ENCODE peak calls at places on chromosomes 16 and 17, in four cellular contexts. One of them, this sample, is unnamed.

GRCh38 chr17:55334285-55334684 is 69.5 kb downstream of the HLF start:
- DNase-seq in A549: no peak
- DNase-seq in K562: no peak
- DNase-seq in breast epithelium: no peak
- DNase-seq in this sample: no peak

GRCh38 chr17:49074851-49075540 is 57.6 kb upstream of the B4GALNT2 start:
- DNase-seq in A549: no peak
- DNase-seq in K562: no peak
- DNase-seq in breast epithelium: no peak
- DNase-seq in this sample: no peak

GRCh38 chr17:19237389-19238166 is 412 bp downstream of the EPN2 start:
- DNase-seq in breast epithelium: peak; percentile 54
- DNase-seq in K562: peak; percentile 64
- DNase-seq in A549: peak; percentile 49
- DNase-seq in this sample: no peak

GRCh38 chr17:73637866-73638265 is 6.4 kb downstream of the SDK2 start:
- DNase-seq in A549: no peak
- DNase-seq in K562: no peak
- DNase-seq in breast epithelium: no peak
- DNase-seq in this sample: no peak

GRCh38 chr17:56297142-56297541 is 143.9 kb downstream of the ANKFN1 start:
- DNase-seq in breast epithelium: no peak
- DNase-seq in A549: no peak
- DNase-seq in K562: no peak
- DNase-seq in this sample: no peak

GRCh38 chr17:55319933-55320593 is 55.3 kb downstream of the HLF start:
- DNase-seq in A549: no peak
- DNase-seq in K562: no peak
- DNase-seq in breast epithelium: no peak
- DNase-seq in this sample: no peak

GRCh38 chr17:47735536-47736011 is 2.5 kb downstream of the TBX21 start:
- DNase-seq in breast epithelium: peak; percentile 10
- DNase-seq in A549: no peak
- DNase-seq in K562: no peak
- DNase-seq in this sample: no peak

GRCh38 chr16:12437761-12438440 is 365.8 kb downstream of the CPPED1 start:
- DNase-seq in K562: no peak
- DNase-seq in A549: no peak
- DNase-seq in breast epithelium: no peak
- DNase-seq in this sample: no peak

GRCh38 chr16:26749072-26749471 is 317.7 kb upstream of the C16orf82 start:
- DNase-seq in K562: no peak
- DNase-seq in breast epithelium: no peak
- DNase-seq in A549: no peak
- DNase-seq in this sample: no peak

GRCh38 chr16:81879625-81880024 is 100.5 kb downstream of the PLCG2 start:
- DNase-seq in A549: no peak
- DNase-seq in K562: peak; percentile 39
- DNase-seq in breast epithelium: no peak
- DNase-seq in this sample: no peak

GRCh38 chr16:68995011-68995504 is 110.4 kb upstream of the HAS3 start:
- DNase-seq in A549: peak; percentile 55
- DNase-seq in breast epithelium: no peak
- DNase-seq in K562: no peak
- DNase-seq in this sample: peak; percentile 20

GRCh38 chr16:13935408-13935807 is 15.5 kb downstream of the ERCC4 start:
- DNase-seq in K562: peak; percentile 52
- DNase-seq in A549: no peak
- DNase-seq in breast epithelium: no peak
- DNase-seq in this sample: peak; percentile 28

GRCh38 chr16:69859105-69859969 is 91.8 kb upstream of the CLEC18A start:
- DNase-seq in breast epithelium: no peak
- DNase-seq in K562: peak; percentile 65
- DNase-seq in A549: peak; percentile 57
- DNase-seq in this sample: peak; percentile 7

GRCh38 chr16:67562918-67563707 is 787 bp downstream of the CTCF start:
- DNase-seq in breast epithelium: no peak
- DNase-seq in K562: peak; percentile 67
- DNase-seq in A549: no peak
- DNase-seq in this sample: peak; percentile 92

GRCh38 chr17:54903375-54903774 is 2.7 kb downstream of the TOM1L1 start:
- DNase-seq in K562: no peak
- DNase-seq in A549: no peak
- DNase-seq in breast epithelium: no peak
- DNase-seq in this sample: no peak

GRCh38 chr17:29042679-29043538 is at the start of gene PIPOX:
- DNase-seq in A549: no peak
- DNase-seq in breast epithelium: no peak
- DNase-seq in K562: no peak
- DNase-seq in this sample: peak; percentile 30

GRCh38 chr17:58998871-58999270 is 107.8 kb downstream of the TRIM37 start:
- DNase-seq in K562: no peak
- DNase-seq in A549: no peak
- DNase-seq in breast epithelium: no peak
- DNase-seq in this sample: no peak

DNA sequence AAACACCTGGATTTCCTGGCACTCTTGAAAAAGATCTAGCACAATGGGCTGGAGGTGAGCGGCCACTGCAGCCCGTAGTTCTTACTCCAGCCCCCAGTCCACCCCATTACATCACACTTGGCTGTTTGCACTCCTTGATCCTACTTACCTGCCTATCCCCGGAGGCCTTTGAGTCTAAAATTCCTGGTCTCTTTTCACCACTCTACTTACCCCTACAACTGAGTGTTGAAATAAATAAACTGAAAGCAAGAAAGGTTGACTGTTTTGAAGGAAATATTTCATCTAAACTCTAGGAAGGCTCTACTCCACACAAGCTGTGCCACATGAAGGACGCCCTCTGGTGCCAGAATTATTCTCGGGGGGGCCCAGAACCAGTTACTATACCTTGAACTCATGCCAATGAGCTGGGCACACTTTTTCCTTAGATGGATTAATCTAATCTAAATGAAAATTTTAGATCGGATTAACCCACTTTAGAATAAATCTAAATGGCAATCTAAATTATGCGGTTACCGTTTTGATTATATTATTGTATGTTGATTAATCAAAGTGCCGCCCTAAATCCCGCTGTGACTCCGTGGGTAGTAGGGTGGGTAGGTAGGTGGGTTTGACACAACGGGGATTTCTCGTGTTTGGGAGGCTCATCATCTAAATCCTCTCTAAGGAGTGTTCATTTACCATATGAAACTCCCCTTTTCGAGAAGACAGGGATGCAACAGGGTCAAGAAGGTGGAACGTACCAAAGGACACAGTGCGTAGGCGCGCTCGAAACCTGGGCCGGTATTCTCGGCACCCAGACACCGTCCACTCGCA is 651 bp upstream of the EIF1 start:
- DNase-seq in K562: no peak
- DNase-seq in breast epithelium: no peak
- DNase-seq in A549: no peak
- DNase-seq in this sample: peak; percentile 77
- TF ChIP-seq POLR2A in K562: no peak
- TF ChIP-seq POLR2A in breast epithelium: no peak
- TF ChIP-seq POLR2A in A549: peak; percentile 58
- TF ChIP-seq POLR2A in this sample: no peak

GRCh38 chr17:41777579-41778188 is 8.8 kb downstream of the JUP start:
- DNase-seq in K562: no peak
- DNase-seq in breast epithelium: peak; percentile 85
- DNase-seq in A549: peak; percentile 93
- DNase-seq in this sample: no peak
- TF ChIP-seq POLR2A in K562: no peak
- TF ChIP-seq POLR2A in breast epithelium: no peak
- TF ChIP-seq POLR2A in A549: peak; percentile 25
- TF ChIP-seq POLR2A in this sample: no peak

GRCh38 chr16:57446530-57447141 is 549 bp downstream of the CIAPIN1 start:
- DNase-seq in A549: peak; percentile 35
- DNase-seq in K562: peak; percentile 36
- DNase-seq in breast epithelium: no peak
- DNase-seq in this sample: peak; percentile 62

GRCh38 chr16:57452021-57452420 is 4.7 kb downstream of the COQ9 start:
- DNase-seq in breast epithelium: no peak
- DNase-seq in A549: no peak
- DNase-seq in K562: no peak
- DNase-seq in this sample: no peak

GRCh38 chr16:57445510-57445909 is 1.7 kb downstream of the CIAPIN1 start:
- DNase-seq in K562: no peak
- DNase-seq in A549: no peak
- DNase-seq in breast epithelium: no peak
- DNase-seq in this sample: no peak

GRCh38 chr16:57444711-57445110 is 2.5 kb downstream of the CIAPIN1 start:
- DNase-seq in breast epithelium: no peak
- DNase-seq in K562: no peak
- DNase-seq in A549: no peak
- DNase-seq in this sample: no peak

DNA sequence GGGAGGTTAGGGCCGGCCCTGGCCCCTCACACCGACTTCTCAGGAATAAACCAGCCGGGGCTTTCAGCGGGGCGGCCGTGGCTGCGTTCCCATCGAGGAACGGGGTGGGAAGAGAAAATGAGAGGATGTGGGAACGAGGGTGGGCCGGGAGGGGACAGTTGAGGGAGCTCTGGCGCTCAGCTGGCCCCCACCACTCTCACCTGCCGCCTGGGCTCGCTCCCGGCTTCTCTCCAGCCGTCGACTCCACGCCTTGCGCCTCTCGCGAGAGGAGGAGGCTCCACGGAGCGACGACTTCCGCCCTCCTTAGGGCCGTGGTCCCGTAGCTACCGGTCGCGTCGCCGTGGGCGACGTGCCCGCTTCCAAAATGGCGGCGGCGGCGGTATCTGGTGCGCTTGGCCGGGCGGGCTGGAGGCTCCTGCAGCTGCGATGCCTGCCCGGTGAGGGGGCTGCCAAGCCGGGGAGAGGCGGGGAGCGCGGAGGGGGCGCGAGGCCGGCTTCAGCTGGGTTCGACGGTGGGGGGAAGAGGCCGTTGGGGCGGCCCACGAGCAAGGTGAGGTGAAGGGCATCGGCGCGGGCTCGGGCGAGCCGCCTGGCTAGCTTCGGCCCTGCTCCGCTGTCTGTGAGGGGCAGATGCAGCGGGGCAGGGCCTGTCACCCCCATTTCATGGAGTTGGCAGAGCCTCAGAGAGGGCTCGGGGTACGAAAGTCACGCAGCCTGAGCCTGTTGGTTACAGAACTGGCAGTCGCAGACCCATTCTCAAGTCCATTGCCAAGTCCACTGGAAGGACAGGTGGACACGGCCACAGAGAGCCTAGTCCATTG is at the start of the genes CIAPIN1 and COQ9:
- DNase-seq in A549: peak; percentile 89
- DNase-seq in K562: peak; percentile 94
- DNase-seq in breast epithelium: peak; percentile 94
- DNase-seq in this sample: peak; percentile 96
- TF ChIP-seq POLR2A in A549: peak; percentile 83
- TF ChIP-seq POLR2A in K562: peak; percentile 93
- TF ChIP-seq POLR2A in breast epithelium: peak; percentile 86
- TF ChIP-seq POLR2A in this sample: peak; percentile 86

GRCh38 chr16:88681084-88681680 is 5.1 kb downstream of the SNAI3 start:
- DNase-seq in breast epithelium: no peak
- DNase-seq in A549: peak; percentile 59
- DNase-seq in K562: peak; percentile 60
- DNase-seq in this sample: peak; percentile 37
- TF ChIP-seq POLR2A in breast epithelium: no peak
- TF ChIP-seq POLR2A in A549: no peak
- TF ChIP-seq POLR2A in K562: no peak
- TF ChIP-seq POLR2A in this sample: no peak

DNA sequence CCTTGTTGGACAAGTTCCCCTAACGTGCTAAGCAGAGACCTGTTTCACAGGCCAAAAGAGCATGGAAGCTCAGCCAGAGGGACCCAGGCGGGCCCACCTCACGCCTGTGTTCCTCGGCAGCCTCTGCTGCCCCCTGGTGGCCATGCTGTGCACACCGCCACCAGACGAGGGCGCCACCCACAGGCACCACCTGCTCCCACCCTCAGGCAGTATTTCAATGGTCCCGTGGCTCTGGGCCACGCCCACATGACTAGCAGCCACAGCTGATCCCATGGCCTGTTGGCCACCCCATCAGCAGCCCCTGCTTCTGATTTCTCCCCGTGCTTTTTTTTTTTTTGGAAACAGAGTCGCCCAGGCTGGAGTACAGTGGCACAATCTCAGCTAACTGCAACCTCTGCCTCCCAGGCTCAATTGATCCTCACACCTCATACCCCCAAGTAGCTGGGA is 18.9 kb downstream of the MPG start:
- DNase-seq in K562: peak; percentile 97
- DNase-seq in breast epithelium: peak; percentile 86
- DNase-seq in A549: peak; percentile 96
- DNase-seq in this sample: peak; percentile 94
- TF ChIP-seq POLR2A in K562: peak; percentile 28
- TF ChIP-seq POLR2A in breast epithelium: no peak
- TF ChIP-seq POLR2A in A549: no peak
- TF ChIP-seq POLR2A in this sample: peak; percentile 36

GRCh38 chr16:2046889-2047329 is 725 bp downstream of the NTHL1 start:
- DNase-seq in K562: no peak
- DNase-seq in breast epithelium: no peak
- DNase-seq in A549: no peak
- DNase-seq in this sample: no peak

GRCh38 chr16:2048116-2048543 is 345 bp downstream of the TSC2 start:
- DNase-seq in breast epithelium: no peak
- DNase-seq in A549: no peak
- DNase-seq in K562: no peak
- DNase-seq in this sample: peak; percentile 73

GRCh38 chr16:2044541-2044940 is 3.1 kb downstream of the NTHL1 start:
- DNase-seq in A549: no peak
- DNase-seq in breast epithelium: no peak
- DNase-seq in K562: no peak
- DNase-seq in this sample: no peak

GRCh38 chr16:2046125-2046888 is 1.3 kb downstream of the NTHL1 start:
- DNase-seq in breast epithelium: no peak
- DNase-seq in K562: no peak
- DNase-seq in A549: no peak
- DNase-seq in this sample: no peak

DNA sequence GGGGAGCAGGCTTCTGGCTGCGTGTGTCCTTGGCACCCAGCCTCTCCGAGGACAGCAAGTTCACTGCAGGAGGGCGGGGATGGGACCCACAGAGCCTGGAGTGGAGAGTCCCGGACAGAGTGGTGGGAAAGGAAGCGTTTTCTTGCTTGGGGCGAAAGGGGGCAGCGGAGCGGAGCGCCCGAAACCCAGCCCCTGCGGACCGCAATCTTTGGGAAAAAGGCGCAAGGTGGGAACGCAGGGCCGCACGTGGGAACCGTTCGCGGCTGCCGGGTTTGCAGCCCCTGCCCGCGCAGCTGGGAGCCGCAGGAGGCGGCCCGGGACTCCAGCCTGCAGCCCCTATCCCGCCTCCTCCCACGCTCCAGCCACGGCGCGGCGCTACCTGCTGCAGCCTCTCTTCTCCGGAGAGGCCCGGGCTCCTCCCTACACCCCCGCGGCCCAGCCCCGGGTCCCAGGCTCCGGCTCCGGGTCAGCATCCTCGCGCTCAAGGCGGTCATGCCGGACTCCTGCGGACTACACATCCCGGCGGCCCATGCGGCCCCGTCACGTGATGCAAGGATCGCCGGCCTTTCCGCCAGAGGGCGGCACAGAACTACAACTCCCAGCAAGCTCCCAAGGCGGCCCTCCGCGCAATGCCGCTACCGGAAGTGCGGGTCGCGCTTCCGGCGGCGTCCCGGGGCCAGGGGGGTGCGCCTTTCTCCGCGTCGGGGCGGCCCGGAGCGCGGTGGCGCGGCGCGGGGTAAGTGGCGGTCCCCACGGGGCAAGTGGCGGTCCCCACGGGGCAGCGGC is at the start of the genes NTHL1 and TSC2:
- DNase-seq in breast epithelium: peak; percentile 95
- DNase-seq in A549: peak; percentile 86
- DNase-seq in K562: peak; percentile 92
- DNase-seq in this sample: peak; percentile 97
- TF ChIP-seq POLR2A in breast epithelium: no peak
- TF ChIP-seq POLR2A in A549: peak; percentile 72
- TF ChIP-seq POLR2A in K562: peak; percentile 67
- TF ChIP-seq POLR2A in this sample: peak; percentile 46

This sample was measured in erythroblast.